ENCODE peak calls at places on chromosomes 6 and 20, in ten cellular contexts. Z, D, C, V, N, T, E, Y, K and M are unnamed samples.

GRCh38 chr6:41733707-41734665 is 1.4 kb downstream of the TFEB start:
- DNase-seq in T (peak; percentile 75), K (peak; percentile 63), C (no peak), V (peak; percentile 62), Y (peak; percentile 75), E (peak; percentile 92), N (peak; percentile 72), Z (no peak), D (peak; percentile 79), M (peak; percentile 52)

GRCh38 chr20:35173576-35174192 is 1.8 kb downstream of the PROCR start:
- DNase-seq in T (no peak), V (no peak), C (no peak), K (no peak), N (no peak), E (no peak), Y (no peak), D (no peak), Z (no peak), M (no peak)

GRCh38 chr6:38150681-38151296 is 331.3 kb downstream of the ZFAND3 start:
- DNase-seq in T (no peak), E (no peak), N (no peak), D (no peak), C (no peak), Z (no peak), K (no peak), Y (no peak), V (no peak), M (no peak)

GRCh38 chr20:43954704-43955243 is 40.1 kb downstream of the TOX2 start:
- DNase-seq in V (no peak), Y (no peak), D (no peak), C (no peak), N (no peak), K (no peak), Z (no peak), T (no peak), E (no peak), M (no peak)

GRCh38 chr20:49389854-49390253 is 92.6 kb downstream of the KCNB1 start:
- DNase-seq in T (no peak), Z (no peak), K (no peak), E (no peak), Y (no peak), N (no peak), D (no peak), C (no peak), V (no peak), M (no peak)

GRCh38 chr6:133184798-133185380 is 56.3 kb upstream of the EYA4 start:
- DNase-seq in N (no peak), Z (no peak), C (no peak), Y (no peak), V (no peak), K (no peak), E (no peak), D (no peak), T (peak; percentile 27), M (no peak)

GRCh38 chr6:16450821-16451220 is 212.4 kb downstream of the GMPR start:
- DNase-seq in K (no peak), E (peak; percentile 56), D (no peak), T (no peak), Z (no peak), Y (no peak), V (no peak), N (no peak), C (no peak), M (no peak)

GRCh38 chr6:108434222-108434621 is 126.5 kb upstream of the FOXO3 start:
- DNase-seq in Y (no peak), Z (no peak), T (no peak), E (no peak), N (no peak), D (no peak), V (no peak), K (no peak), C (no peak), M (no peak)

GRCh38 chr20:56630506-56631317 is 1.6 kb downstream of the TFAP2C start:
- DNase-seq in Y (no peak), D (no peak), Z (no peak), C (no peak), E (peak; percentile 76), K (no peak), T (no peak), V (no peak), N (no peak), M (no peak)

GRCh38 chr6:54244430-54244829 is 63.8 kb upstream of the TINAG start:
- DNase-seq in N (no peak), Z (no peak), V (peak; percentile 20), C (no peak), K (no peak), Y (no peak), E (peak; percentile 38), T (peak; percentile 38), D (no peak), M (no peak)